ENCODE peak calls at places on chromosomes 7 and 10, in four cellular contexts. B is CD8-positive, alpha-beta T cell; H is Peyer's patch; X is naive thymus-derived CD4-positive, alpha-beta T cell. N is an unnamed sample. For H3K4me1, the result is how much of the 10 kb centered on the place peaks cover.

GRCh38 chr7:22001345-22002004 is 55.8 kb upstream of the CDCA7L start:
- DNase-seq in X (peak), B (no peak), H (no peak), N (peak)

GRCh38 chr7:152000191-152000590 is 25.3 kb upstream of the GALNT11 start:
- DNase-seq in X (no peak), B (no peak), H (no peak), N (no peak)

GRCh38 chr7:51666261-51666660 is 349.7 kb upstream of the COBL start:
- DNase-seq in X (no peak), H (no peak), B (no peak), N (no peak)

GRCh38 chr7:45031829-45032228 is 31.8 kb downstream of the CCM2 start:
- DNase-seq in H (no peak), B (no peak), X (no peak), N (no peak)

GRCh38 chr10:133241501-133242205 is 4.0 kb downstream of the VENTX start:
- DNase-seq in B (no peak), H (no peak), X (peak), N (no peak)

GRCh38 chr10:77832243-77832642 is 94.3 kb downstream of the DLG5 start:
- DNase-seq in X (no peak), H (no peak), B (peak), N (peak)

GRCh38 chr10:123648595-123648994 is 17.6 kb upstream of the GPR26 start:
- DNase-seq in H (no peak), X (no peak), B (no peak), N (no peak)

GRCh38 chr7:47232751-47233412 is 349.0 kb downstream of the TNS3 start:
- DNase-seq in X (no peak), H (no peak), B (no peak), N (no peak)

GRCh38 chr7:105130580-105130979 is 116.6 kb downstream of the KMT2E start:
- DNase-seq in H (no peak), B (no peak), X (no peak), N (no peak)

GRCh38 chr7:134834689-134835462 is 55.4 kb downstream of the CALD1 start:
- DNase-seq in B (no peak), X (no peak), H (no peak), N (no peak)

GRCh38 chr10:112981553-112981952 is 31.5 kb downstream of the TCF7L2 start:
- DNase-seq in B (no peak), H (no peak), X (no peak), N (no peak)

GRCh38 chr10:131117011-131117410 is 194.5 kb downstream of the TCERG1L start:
- DNase-seq in X (no peak), H (no peak), B (no peak), N (no peak)

GRCh38 chr10:103709341-103709920 is 145.9 kb downstream of the SH3PXD2A start:
- DNase-seq in H (no peak), X (no peak), B (no peak), N (no peak)

GRCh38 chr7:91880413-91881241 is at the start of gene MTERF1:
- DNase-seq in B (peak), X (peak), H (peak), N (peak)

GRCh38 chr10:97812696-97813095 is 36.9 kb upstream of the GOLGA7B start:
- DNase-seq in X (no peak), H (no peak), B (no peak), N (no peak)

GRCh38 chr7:130893441-130893894 is 159.5 kb upstream of the KLF14 start:
- DNase-seq in X (no peak), B (no peak), H (no peak), N (no peak)

GRCh38 chr7:157547611-157548010 is 210.8 kb downstream of the DNAJB6 start:
- DNase-seq in X (no peak), B (no peak), H (peak), N (no peak)

GRCh38 chr7:154928136-154929005 is 74.6 kb downstream of the PAXIP1 start:
- DNase-seq in B (no peak), X (peak), H (peak), N (peak)

GRCh38 chr7:131625817-131626372 is 69.5 kb upstream of the PODXL start:
- DNase-seq in X (no peak), H (no peak), B (no peak), N (no peak)

GRCh38 chr7:77251519-77251819 is 51.9 kb upstream of the FGL2 start:
- DNase-seq in H (no peak), B (no peak), X (no peak), N (no peak)

GRCh38 chr10:44650576-44651394 is 260.4 kb upstream of the TMEM72 start:
- DNase-seq in B (no peak), H (no peak), X (no peak), N (no peak)

GRCh38 chr10:96387151-96387550 is 28.3 kb upstream of the OPALIN start:
- DNase-seq in B (no peak), H (no peak), X (no peak), N (no peak)

GRCh38 chr7:149708026-149708425 is 65.4 kb downstream of the ZNF467 start:
- DNase-seq in B (no peak), X (no peak), H (no peak), N (no peak)

GRCh38 chr7:154390961-154391360 is 338.8 kb downstream of the DPP6 start:
- DNase-seq in B (no peak), X (no peak), H (no peak), N (no peak)

GRCh38 chr10:109866168-109866994 is 56.9 kb downstream of the XPNPEP1 start:
- DNase-seq in B (no peak), H (no peak), X (no peak), N (peak)

GRCh38 chr10:59372543-59372942 is 10.2 kb upstream of the FAM13C start:
- DNase-seq in H (no peak), B (no peak), X (no peak), N (no peak)

GRCh38 chr7:46349490-46349889 is 428.4 kb upstream of the IGFBP3 start:
- DNase-seq in X (no peak), H (no peak), B (no peak), N (no peak)

GRCh38 chr7:23277359-23277989 is 21.7 kb upstream of the MALSU1 start:
- DNase-seq in H (no peak), X (peak), B (no peak), N (no peak)

GRCh38 chr10:87053121-87053520 is 33.0 kb downstream of the FAM25A start:
- DNase-seq in H (no peak), B (no peak), X (no peak), N (no peak)

GRCh38 chr7:17633099-17633498 is 307.2 kb downstream of the SNX13 start:
- DNase-seq in B (no peak), X (no peak), H (no peak), N (no peak)

GRCh38 chr10:13555884-13556529 is 27.2 kb upstream of the BEND7 start:
- DNase-seq in X (no peak), H (no peak), B (no peak), N (no peak)

GRCh38 chr7:101870361-101871062 is 53.1 kb downstream of the CUX1 start:
- DNase-seq in H (no peak), X (no peak), B (no peak), N (no peak)

GRCh38 chr7:139232893-139233292 is 1.9 kb downstream of the UBN2 start:
- DNase-seq in X (no peak), B (no peak), H (no peak), N (no peak)

GRCh38 chr10:80081026-80081425 is 2.6 kb downstream of the TMEM254 start:
- DNase-seq in H (no peak), B (no peak), X (no peak), N (no peak)

GRCh38 chr7:6376820-6377219 is 70.9 kb downstream of the DAGLB start:
- DNase-seq in H (no peak), X (no peak), B (no peak), N (no peak)
- H3K4me3 ChIP-seq in H (peak), X (no peak), B (no peak), N (peak)

GRCh38 chr10:88952647-88953111 is at the start of gene ACTA2:
- DNase-seq in B (no peak), X (no peak), H (no peak), N (no peak)

GRCh38 chr10:88949051-88949450 is 3.5 kb downstream of the ACTA2 start:
- DNase-seq in X (no peak), H (no peak), B (no peak), N (no peak)

GRCh38 chr10:88946965-88947590 is 5.5 kb downstream of the ACTA2 start:
- DNase-seq in B (no peak), X (no peak), H (no peak), N (no peak)

GRCh38 chr10:88953662-88954061 is 1.1 kb upstream of the ACTA2 start:
- DNase-seq in X (no peak), H (no peak), B (no peak), N (no peak)

GRCh38 chr10:88949912-88950664 is 2.5 kb downstream of the ACTA2 start:
- DNase-seq in X (no peak), H (no peak), B (no peak), N (no peak)
- H3K27ac ChIP-seq in X (no peak), H (peak), B (no peak), N (no peak)

DNA sequence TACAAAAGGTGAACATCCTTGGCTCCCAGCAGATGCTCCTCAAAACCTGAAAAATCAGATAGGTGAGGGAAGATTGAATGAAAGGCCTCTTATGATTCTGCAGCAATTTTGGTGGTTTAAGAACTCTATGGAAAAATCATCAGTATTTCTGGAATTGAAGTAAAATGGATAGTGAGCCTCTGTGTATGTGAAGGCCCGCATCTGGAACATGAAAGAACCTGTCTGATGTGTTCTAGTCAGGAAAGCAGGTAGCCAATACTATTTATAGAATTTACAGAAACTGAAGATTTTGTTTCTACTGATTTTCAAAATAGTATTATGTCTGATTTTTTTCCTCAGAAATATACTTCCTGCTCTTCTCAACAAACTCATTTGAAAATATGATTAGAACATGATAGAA is 37.3 kb downstream of the EGFR start:
- DNase-seq in B (no peak), H (no peak), X (no peak), N (no peak)
- H3K4me1 ChIP-seq in B (under half), H (under half), X (under half), N (under half)

GRCh38 chr10:76152186-76152585 is 720.8 kb downstream of the LRMDA start:
- DNase-seq in H (no peak), X (no peak), B (no peak), N (no peak)
- H3K4me3 ChIP-seq in H (no peak), X (no peak), B (no peak), N (no peak)

GRCh38 chr7:75888464-75889222 is 9.8 kb downstream of the RHBDD2 start:
- DNase-seq in H (no peak), B (no peak), X (no peak), N (no peak)

GRCh38 chr7:75889826-75890225 is 11.0 kb downstream of the RHBDD2 start:
- DNase-seq in X (no peak), H (no peak), B (no peak), N (no peak)

GRCh38 chr7:75891815-75892411 is 13.1 kb downstream of the RHBDD2 start:
- DNase-seq in H (no peak), X (no peak), B (no peak), N (no peak)

GRCh38 chr7:75887669-75888369 is 9.0 kb downstream of the RHBDD2 start:
- DNase-seq in H (no peak), B (no peak), X (no peak), N (no peak)

GRCh38 chr7:75889223-75889825 is 10.5 kb downstream of the RHBDD2 start:
- DNase-seq in X (no peak), B (no peak), H (no peak), N (no peak)
- H3K27ac ChIP-seq in X (no peak), B (no peak), H (no peak), N (no peak)

GRCh38 chr10:14581553-14581952 is 193.1 kb downstream of the FAM107B start:
- DNase-seq in H (no peak), X (no peak), B (no peak), N (no peak)

GRCh38 chr10:14574885-14575284 is 199.8 kb downstream of the FAM107B start:
- DNase-seq in B (no peak), H (no peak), X (no peak), N (no peak)

GRCh38 chr10:14580933-14581332 is 193.8 kb downstream of the FAM107B start:
- DNase-seq in B (no peak), X (no peak), H (no peak), N (no peak)

GRCh38 chr10:14579405-14579804 is 195.3 kb downstream of the FAM107B start:
- DNase-seq in B (no peak), X (no peak), H (no peak), N (no peak)

DNA sequence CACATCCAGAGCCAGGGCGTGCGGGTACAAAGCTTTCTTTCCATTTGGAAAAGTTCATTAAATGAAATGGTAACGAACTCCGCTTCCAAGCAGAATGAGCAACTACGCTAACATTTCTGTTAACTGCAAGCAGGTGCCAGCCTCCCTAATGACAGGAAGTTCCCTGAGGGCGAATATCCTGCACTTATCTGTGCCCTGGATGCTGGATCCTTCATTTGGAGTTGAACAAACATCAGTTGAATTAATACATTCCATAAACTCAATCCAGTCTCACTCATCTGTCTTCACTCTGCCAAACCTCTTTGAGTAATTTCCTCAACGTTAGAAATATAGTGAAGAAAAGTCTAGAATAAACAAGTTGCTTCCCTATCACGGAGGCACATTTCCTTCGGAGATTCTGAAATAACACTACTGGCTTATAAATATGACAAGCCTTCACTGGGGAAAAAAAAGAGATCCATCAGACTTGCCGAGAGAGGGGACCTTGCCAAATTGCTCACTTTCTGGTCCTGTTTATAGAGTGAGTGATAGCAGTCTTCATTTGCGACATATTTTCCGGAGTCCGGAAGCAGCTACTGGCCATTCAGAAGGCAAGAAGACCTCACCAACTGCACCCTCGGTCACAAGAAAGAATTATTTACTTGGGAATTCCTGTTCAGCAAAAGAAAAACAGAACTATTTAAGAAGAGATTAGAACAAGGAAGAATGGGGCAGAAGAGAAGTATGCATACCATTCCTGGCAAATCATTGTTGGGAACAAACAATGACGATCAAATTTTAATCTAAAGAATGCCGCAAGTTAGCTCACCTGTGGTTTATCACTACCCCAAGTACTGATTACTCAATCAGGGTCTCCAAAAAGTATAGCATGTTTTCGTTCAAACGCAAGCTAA is 196.4 kb downstream of the FAM107B start:
- DNase-seq in H (no peak), X (no peak), B (no peak), N (no peak)
- H3K4me1 ChIP-seq in H (under half), X (under half), B (half or more), N (half or more)

N was measured in CD4-positive, CD25-positive, alpha-beta regulatory T cell.